ENCODE peak calls at places on chromosomes 13 and 19, in ten cellular contexts. C is GM06990; G is A549; H is AG09319; Z is heart left ventricle; Q is upper lobe of left lung; F is tibial nerve; W is GM10248; K is CD8-positive, alpha-beta T cell; Y is fibroblast of lung. M is an unnamed sample.

GRCh38 chr13:73058432-73058740 is 419 bp upstream of the KLF5 start:
- DNase-seq in C (no peak), G (no peak), H (no peak), Z (no peak), Q (no peak), F (no peak), W (no peak), K (no peak), Y (no peak), M (no peak)

GRCh38 chr13:20769091-20769490 is 4.7 kb downstream of the EEF1AKMT1 start:
- DNase-seq in C (no peak), G (no peak), H (no peak), Z (no peak), Q (no peak), F (no peak), W (no peak), K (no peak), Y (no peak), M (no peak)

GRCh38 chr19:35000647-35001501 is 751 bp downstream of the GRAMD1A start:
- DNase-seq in C (peak; percentile 52), G (peak; percentile 79), H (no peak), Z (peak; percentile 51), Q (no peak), F (no peak), W (no peak), K (peak; percentile 49), Y (peak; percentile 45), M (peak; percentile 52)

GRCh38 chr13:20882206-20882605 is 20.3 kb downstream of the XPO4 start:
- DNase-seq in C (no peak), G (no peak), H (no peak), Z (peak; percentile 26), Q (no peak), F (no peak), W (no peak), K (no peak), Y (no peak), M (no peak)

GRCh38 chr13:33207616-33207964 is 78.0 kb downstream of the STARD13 start:
- DNase-seq in C (no peak), G (no peak), H (peak; percentile 95), Z (no peak), Q (no peak), F (no peak), W (no peak), K (no peak), Y (peak; percentile 98), M (no peak)

GRCh38 chr13:41601718-41602445 is 144.5 kb downstream of the RGCC start:
- DNase-seq in C (no peak), G (no peak), H (peak; percentile 82), Z (no peak), Q (no peak), F (no peak), W (no peak), K (no peak), Y (peak; percentile 54), M (no peak)

GRCh38 chr13:24746618-24747247 is 17.2 kb upstream of the RNF17 start:
- DNase-seq in C (peak; percentile 52), G (peak; percentile 28), H (no peak), Z (no peak), Q (no peak), F (no peak), W (no peak), K (no peak), Y (no peak), M (peak; percentile 62)

GRCh38 chr13:74280093-74280794 is 146.0 kb upstream of the KLF12 start:
- DNase-seq in C (no peak), G (no peak), H (no peak), Z (no peak), Q (no peak), F (no peak), W (no peak), K (no peak), Y (no peak), M (no peak)

GRCh38 chr19:33463194-33463593 is 58.4 kb downstream of the PEPD start:
- DNase-seq in C (no peak), G (no peak), H (no peak), Z (no peak), Q (no peak), F (no peak), W (no peak), K (no peak), Y (no peak), M (no peak)

GRCh38 chr19:34598217-34599155 is 78.5 kb downstream of the SCGB2B2 start:
- DNase-seq in C (no peak), G (no peak), H (no peak), Z (peak; percentile 53), Q (no peak), F (no peak), W (no peak), K (no peak), Y (no peak), M (peak; percentile 7)

GRCh38 chr19:11421607-11422098 is 2.5 kb upstream of the RGL3 start:
- DNase-seq in C (no peak), G (peak; percentile 6), H (no peak), Z (peak; percentile 73), Q (peak; percentile 65), F (no peak), W (peak; percentile 86), K (no peak), Y (no peak), M (peak; percentile 90)

GRCh38 chr19:47505506-47505905 is 9.4 kb downstream of the NAPA start:
- DNase-seq in C (no peak), G (no peak), H (no peak), Z (peak; percentile 19), Q (no peak), F (no peak), W (no peak), K (no peak), Y (no peak), M (no peak)

GRCh38 chr19:31308781-31309180 is 40.5 kb downstream of the TSHZ3 start:
- DNase-seq in C (no peak), G (no peak), H (no peak), Z (no peak), Q (no peak), F (no peak), W (no peak), K (no peak), Y (no peak), M (no peak)

GRCh38 chr19:40191836-40192646 is 815 bp downstream of the MAP3K10 start:
- DNase-seq in C (no peak), G (peak; percentile 52), H (no peak), Z (peak; percentile 54), Q (peak; percentile 27), F (no peak), W (peak; percentile 58), K (no peak), Y (peak; percentile 21), M (peak; percentile 69)
- TF ChIP-seq CTCF in C (peak; percentile 25), G (peak; percentile 27), H (peak; percentile 4), Z (no peak), Q (no peak), F (no peak), W (peak; percentile 15), K (no peak), Y (no peak), M (no peak)

GRCh38 chr13:45742985-45743384 is 40.9 kb downstream of the CBY2 start:
- DNase-seq in C (no peak), G (no peak), H (no peak), Z (no peak), Q (no peak), F (no peak), W (no peak), K (no peak), Y (no peak), M (no peak)

DNA sequence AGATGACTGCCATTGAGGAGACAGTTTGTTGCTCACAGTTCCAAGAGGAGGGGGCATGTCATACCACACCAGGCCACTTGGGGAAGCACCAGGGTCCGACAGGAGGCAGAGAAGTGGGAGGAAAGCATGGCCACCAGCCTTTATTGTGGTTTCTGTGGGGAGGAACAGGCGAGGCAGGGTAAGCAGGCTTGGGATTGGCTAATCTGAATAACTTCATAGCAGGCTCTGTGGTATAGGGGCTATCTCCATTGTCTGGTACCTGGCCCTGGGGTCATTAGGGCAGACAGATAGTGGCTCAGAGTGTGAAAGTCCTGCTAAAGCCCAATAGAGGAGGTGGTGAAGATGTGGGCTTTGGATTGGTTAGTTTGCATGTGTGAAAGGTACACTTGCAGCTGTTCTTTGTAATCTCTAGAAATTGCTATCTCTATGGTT is 35.5 kb downstream of the CBY2 start:
- DNase-seq in C (no peak), G (peak; percentile 8), H (no peak), Z (no peak), Q (no peak), F (no peak), W (peak; percentile 48), K (no peak), Y (no peak), M (peak; percentile 57)
- TF ChIP-seq CTCF in C (peak; percentile 44), G (no peak), H (no peak), Z (no peak), Q (no peak), F (no peak), W (peak; percentile 34), K (no peak), Y (no peak), M (no peak)

DNA sequence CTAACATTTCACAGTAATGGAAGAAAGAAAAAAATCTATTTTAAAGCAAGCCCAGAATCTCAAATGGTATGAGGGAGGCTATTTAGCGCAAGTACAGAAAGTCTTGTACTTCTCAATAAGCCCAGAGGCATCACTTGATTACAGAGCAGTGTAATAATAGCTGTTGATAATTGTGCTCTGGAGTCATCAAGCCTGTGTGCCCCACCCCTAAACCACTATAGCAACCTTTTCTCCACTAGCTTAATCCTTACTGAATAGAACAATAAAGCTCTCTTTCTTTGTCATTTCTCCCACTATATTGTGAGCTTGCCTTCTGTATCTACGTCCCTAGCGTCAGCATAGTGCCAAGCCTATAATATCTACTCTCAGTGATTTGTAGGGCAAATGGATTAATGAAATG is 56.6 kb downstream of the FREM2 start:
- DNase-seq in C (no peak), G (no peak), H (no peak), Z (no peak), Q (no peak), F (no peak), W (no peak), K (no peak), Y (no peak), M (no peak)
- TF ChIP-seq CTCF in C (no peak), G (no peak), H (no peak), Z (no peak), Q (no peak), F (no peak), W (no peak), K (no peak), Y (no peak), M (no peak)

GRCh38 chr19:44697670-44698034 is 1.3 kb upstream of the CEACAM16 start:
- DNase-seq in C (no peak), G (no peak), H (no peak), Z (no peak), Q (no peak), F (no peak), W (no peak), K (no peak), Y (no peak), M (no peak)

GRCh38 chr19:44692379-44692721 is 6.6 kb upstream of the CEACAM16 start:
- DNase-seq in C (no peak), G (no peak), H (no peak), Z (no peak), Q (no peak), F (no peak), W (no peak), K (no peak), Y (no peak), M (no peak)

GRCh38 chr19:44696939-44697669 is 1.8 kb upstream of the CEACAM16 start:
- DNase-seq in C (no peak), G (no peak), H (no peak), Z (no peak), Q (peak; percentile 70), F (no peak), W (no peak), K (no peak), Y (no peak), M (no peak)

GRCh38 chr19:44690131-44690440 is 8.9 kb upstream of the CEACAM16 start:
- DNase-seq in C (no peak), G (no peak), H (no peak), Z (no peak), Q (no peak), F (no peak), W (no peak), K (no peak), Y (no peak), M (no peak)

GRCh38 chr19:44694184-44694579 is 4.8 kb upstream of the CEACAM16 start:
- DNase-seq in C (no peak), G (no peak), H (no peak), Z (no peak), Q (no peak), F (no peak), W (no peak), K (no peak), Y (no peak), M (no peak)
- TF ChIP-seq CTCF in C (peak; percentile 50), G (peak; percentile 41), H (peak; percentile 18), Z (no peak), Q (no peak), F (no peak), W (no peak), K (no peak), Y (peak; percentile 31), M (peak; percentile 37)

M was measured in GM13976.